ENCODE peak calls at places on chromosomes 5 and 9, in four cellular contexts. C is NCI-H460, G is RPMI7951, A is RKO. D is an unnamed sample.
A peak's percentile ranks its signal among the peaks of the same experiment; 100 is the strongest.

GRCh38 chr5:41794478-41794877 is 75.7 kb downstream of the OXCT1 start:
- DNase-seq in C (peak; percentile 41), G (peak; percentile 83), A (peak; percentile 86), D (peak; percentile 2)

GRCh38 chr5:101036778-101037177 is 133.7 kb upstream of the ST8SIA4 start:
- DNase-seq in C (no peak), G (no peak), A (no peak), D (no peak)

GRCh38 chr9:77783518-77783917 is 135.4 kb upstream of the GNA14 start:
- DNase-seq in C (no peak), G (no peak), A (no peak), D (no peak)

GRCh38 chr5:112755703-112756102 is 18.0 kb downstream of the APC start:
- DNase-seq in C (no peak), G (no peak), A (no peak), D (no peak)

GRCh38 chr5:171428849-171429542 is 9.5 kb downstream of the FGF18 start:
- DNase-seq in C (no peak), G (no peak), A (no peak), D (no peak)

GRCh38 chr5:113140837-113141661 is 164.5 kb downstream of the DCP2 start:
- DNase-seq in C (no peak), G (peak; percentile 68), A (no peak), D (no peak)

GRCh38 chr9:113199683-113200329 is 21.3 kb downstream of the FKBP15 start:
- DNase-seq in C (no peak), G (no peak), A (no peak), D (no peak)

GRCh38 chr5:68007446-68007845 is 208.1 kb upstream of the PIK3R1 start:
- DNase-seq in C (no peak), G (peak; percentile 39), A (no peak), D (no peak)

GRCh38 chr5:115423541-115423940 is 121.0 kb downstream of the FEM1C start:
- DNase-seq in C (peak; percentile 11), G (peak; percentile 68), A (no peak), D (no peak)

D was measured in SW480.